ENCODE peak calls at places on chromosomes 11 and 22, in seven cellular contexts. O, I, B, R, M, X and V are unnamed samples.

GRCh38 chr11:15074206-15075161 is 1.1 kb downstream of the CALCB start:
- DNase-seq in O (peak; percentile 97), I (peak; percentile 77), B (peak; percentile 87), R (peak; percentile 91), M (peak; percentile 82), X (peak; percentile 74), V (peak; percentile 80)

GRCh38 chr22:32815059-32815458 is 13.6 kb downstream of the TIMP3 start:
- DNase-seq in O (no peak), I (no peak), B (no peak), R (no peak), M (no peak), X (no peak), V (no peak)

GRCh38 chr22:21632237-21632895 is at the start of gene CCDC116:
- DNase-seq in O (peak; percentile 89), I (no peak), B (no peak), R (no peak), M (peak; percentile 75), X (peak; percentile 82), V (no peak)

GRCh38 chr11:73087730-73088129 is 54.4 kb downstream of the FCHSD2 start:
- DNase-seq in O (no peak), I (no peak), B (no peak), R (no peak), M (no peak), X (no peak), V (no peak)

GRCh38 chr22:25027959-25028840 is 75.7 kb downstream of the KIAA1671 start:
- DNase-seq in O (peak; percentile 53), I (no peak), B (no peak), R (no peak), M (no peak), X (no peak), V (no peak)

GRCh38 chr22:46187862-46188261 is 37.5 kb downstream of the PPARA start:
- DNase-seq in O (no peak), I (no peak), B (no peak), R (no peak), M (no peak), X (no peak), V (no peak)

GRCh38 chr11:92596596-92597317 is 372.1 kb downstream of the FAT3 start:
- DNase-seq in O (no peak), I (no peak), B (no peak), R (no peak), M (no peak), X (no peak), V (no peak)

GRCh38 chr11:65502274-65502851 is 3.5 kb downstream of the MALAT1 start:
- DNase-seq in O (no peak), I (no peak), B (no peak), R (no peak), M (no peak), X (peak; percentile 34), V (no peak)

GRCh38 chr11:12088047-12088481 is 22.3 kb upstream of the MICAL2 start:
- DNase-seq in O (peak; percentile 23), I (no peak), B (no peak), R (no peak), M (no peak), X (peak; percentile 21), V (no peak)

GRCh38 chr11:104705475-104706195 is 192.6 kb downstream of the CASP12 start:
- DNase-seq in O (no peak), I (no peak), B (peak; percentile 12), R (peak; percentile 57), M (peak; percentile 85), X (peak; percentile 90), V (no peak)

GRCh38 chr11:71164186-71164585 is 88.2 kb downstream of the SHANK2 start:
- DNase-seq in O (no peak), I (no peak), B (no peak), R (no peak), M (no peak), X (no peak), V (peak; percentile 2)

GRCh38 chr11:74966651-74967050 is 17.6 kb downstream of the SPCS2 start:
- DNase-seq in O (no peak), I (no peak), B (no peak), R (no peak), M (no peak), X (no peak), V (no peak)

GRCh38 chr22:30705710-30706651 is 11.3 kb downstream of the OSBP2 start:
- DNase-seq in O (peak; percentile 29), I (no peak), B (peak; percentile 29), R (no peak), M (no peak), X (no peak), V (no peak)

GRCh38 chr11:36469881-36470802 is 39.9 kb downstream of the TRAF6 start:
- DNase-seq in O (no peak), I (no peak), B (no peak), R (no peak), M (no peak), X (no peak), V (no peak)

GRCh38 chr11:46176421-46176820 is 55.2 kb upstream of the PHF21A start:
- DNase-seq in O (no peak), I (no peak), B (no peak), R (no peak), M (no peak), X (no peak), V (no peak)

GRCh38 chr11:13329670-13330401 is 52.2 kb downstream of the BMAL1 start:
- DNase-seq in O (no peak), I (no peak), B (peak; percentile 93), R (no peak), M (no peak), X (no peak), V (no peak)

GRCh38 chr11:134433806-134434205 is 21.8 kb upstream of the B3GAT1 start:
- DNase-seq in O (no peak), I (no peak), B (no peak), R (no peak), M (no peak), X (no peak), V (no peak)

GRCh38 chr22:37427711-37428635 is 694 bp upstream of the ELFN2 start:
- DNase-seq in O (no peak), I (no peak), B (no peak), R (no peak), M (no peak), X (no peak), V (no peak)

GRCh38 chr11:121418625-121419114 is 33.4 kb upstream of the SORL1 start:
- DNase-seq in O (no peak), I (no peak), B (peak; percentile 17), R (no peak), M (peak; percentile 65), X (peak; percentile 87), V (no peak)

GRCh38 chr11:4991066-4991465 is 3.6 kb upstream of the OR51L1 start:
- DNase-seq in O (no peak), I (no peak), B (no peak), R (no peak), M (no peak), X (no peak), V (no peak)

GRCh38 chr11:98564233-98564632 is 456.5 kb upstream of the CNTN5 start:
- DNase-seq in O (no peak), I (no peak), B (no peak), R (no peak), M (no peak), X (no peak), V (no peak)

GRCh38 chr22:37525073-37525745 is 6.0 kb upstream of the CARD10 start:
- DNase-seq in O (peak; percentile 67), I (no peak), B (no peak), R (no peak), M (no peak), X (no peak), V (no peak)

GRCh38 chr11:8049084-8049483 is 31.9 kb upstream of the TUB start:
- DNase-seq in O (no peak), I (no peak), B (no peak), R (no peak), M (no peak), X (no peak), V (no peak)

GRCh38 chr11:36702330-36703054 is 104.5 kb upstream of the RAG2 start:
- DNase-seq in O (peak; percentile 48), I (no peak), B (peak; percentile 69), R (no peak), M (no peak), X (no peak), V (no peak)